ENCODE peak calls at places on chromosome 17, in nine cellular contexts. N, R, P, T, I, Q, K, G and C are unnamed samples.

GRCh38 chr17:72970794-72971512 is 121.5 kb downstream of the SLC39A11 start:
- DNase-seq in R (no peak), N (no peak), G (no peak), P (no peak), K (no peak), Q (no peak), I (no peak), T (no peak), C (no peak)

GRCh38 chr17:78672880-78673371 is 95.7 kb upstream of the DNAH17 start:
- DNase-seq in G (peak), P (no peak), N (no peak), K (no peak), R (no peak), I (no peak), Q (no peak), T (no peak), C (no peak)

GRCh38 chr17:82031885-82032627 is 578 bp downstream of the RAC3 start:
- DNase-seq in I (peak), Q (peak), T (no peak), R (no peak), G (no peak), N (peak), K (peak), P (no peak), C (no peak)

GRCh38 chr17:57459286-57459915 is 203.1 kb downstream of the MSI2 start:
- DNase-seq in G (peak), P (peak), R (peak), K (peak), Q (no peak), I (no peak), N (no peak), T (no peak), C (peak)

GRCh38 chr17:1197379-1197778 is 17.6 kb upstream of the ABR start:
- DNase-seq in G (peak), P (peak), R (no peak), Q (peak), K (no peak), T (peak), I (no peak), N (no peak), C (peak)

GRCh38 chr17:48800626-48801217 is 16.3 kb downstream of the TTLL6 start:
- DNase-seq in I (no peak), N (no peak), Q (no peak), P (no peak), K (no peak), R (no peak), G (no peak), T (no peak), C (no peak)

GRCh38 chr17:1967092-1967662 is 58.0 kb downstream of the RTN4RL1 start:
- DNase-seq in T (no peak), K (no peak), I (no peak), N (peak), G (no peak), Q (no peak), P (no peak), R (no peak), C (no peak)

GRCh38 chr17:80980397-80981061 is 11.1 kb upstream of the CHMP6 start:
- DNase-seq in N (no peak), Q (no peak), R (peak), T (no peak), K (no peak), P (no peak), I (no peak), G (no peak), C (peak)

GRCh38 chr17:48427598-48427997 is 2.4 kb downstream of the SKAP1 start:
- DNase-seq in I (peak), R (no peak), G (no peak), P (no peak), K (peak), Q (no peak), N (no peak), T (no peak), C (no peak)

GRCh38 chr17:64938925-64939474 is 19.7 kb upstream of the LRRC37A3 start:
- DNase-seq in Q (peak), T (peak), N (peak), G (peak), K (peak), I (peak), P (no peak), R (peak), C (no peak)

GRCh38 chr17:77881545-77881944 is 77.0 kb upstream of the TNRC6C start:
- DNase-seq in R (peak), N (peak), T (peak), G (peak), P (peak), Q (peak), I (peak), K (peak), C (no peak)

GRCh38 chr17:16879686-16880085 is 92.2 kb downstream of the TNFRSF13B start:
- DNase-seq in T (no peak), K (no peak), G (no peak), I (no peak), R (no peak), N (peak), Q (no peak), P (no peak), C (no peak)

GRCh38 chr17:82223517-82223916 is 5.3 kb upstream of the SLC16A3 start:
- DNase-seq in T (no peak), I (no peak), R (no peak), Q (no peak), G (no peak), P (no peak), K (no peak), N (no peak), C (no peak)

GRCh38 chr17:15782809-15783208 is 50.7 kb downstream of the TBC1D26 start:
- DNase-seq in T (peak), P (no peak), Q (no peak), I (no peak), K (peak), G (peak), R (peak), N (peak), C (no peak)

GRCh38 chr17:68101992-68102758 is 66.6 kb downstream of the KPNA2 start:
- DNase-seq in G (no peak), N (peak), Q (peak), P (no peak), R (peak), I (peak), T (no peak), K (peak), C (no peak)

GRCh38 chr17:64063766-64064224 is 43.4 kb upstream of the ICAM2 start:
- DNase-seq in K (peak), R (no peak), P (no peak), I (peak), G (peak), N (peak), Q (peak), T (peak), C (no peak)

GRCh38 chr17:72119963-72120877 is 600 bp upstream of the SOX9 start:
- DNase-seq in N (peak), K (no peak), T (peak), Q (no peak), R (peak), P (no peak), G (peak), I (no peak), C (peak)